ENCODE peak calls at places on chromosomes 5 and 9, in ten cellular contexts. Y is prostate gland, S is uterus, X is IMR-90, I is adrenal gland, Z is HCT116, A is Peyer's patch, B is transverse colon, K is endothelial cell of umbilical vein, V is A549. O is an unnamed sample.

GRCh38 chr5:145903113-145903512 is 30.3 kb upstream of the GRXCR2 start:
- DNase-seq in Y (no peak), S (no peak), X (no peak), I (no peak), Z (peak; percentile 21), A (no peak), B (no peak), K (no peak), V (peak; percentile 18), O (no peak)

GRCh38 chr5:134063421-134063820 is 51.1 kb upstream of the TCF7 start:
- DNase-seq in Y (no peak), S (no peak), X (no peak), I (no peak), Z (no peak), A (no peak), B (no peak), K (no peak), V (no peak), O (no peak)

GRCh38 chr9:117744856-117745389 is 40.7 kb downstream of the TLR4 start:
- DNase-seq in Y (no peak), S (no peak), X (no peak), I (no peak), Z (no peak), A (peak; percentile 52), B (no peak), K (peak; percentile 19), V (no peak), O (no peak)

GRCh38 chr9:77018058-77019009 is 1.1 kb upstream of the FOXB2 start:
- DNase-seq in Y (no peak), S (no peak), X (no peak), I (no peak), Z (no peak), A (no peak), B (no peak), K (no peak), V (no peak), O (no peak)

GRCh38 chr9:133783331-133783731 is 45.2 kb upstream of the SARDH start:
- DNase-seq in Y (no peak), S (no peak), X (no peak), I (no peak), Z (no peak), A (no peak), B (no peak), K (no peak), V (no peak), O (no peak)

GRCh38 chr9:129885670-129886106 is 50.4 kb downstream of the USP20 start:
- DNase-seq in Y (peak; percentile 90), S (peak; percentile 93), X (peak; percentile 89), I (peak; percentile 93), Z (peak; percentile 57), A (peak; percentile 92), B (peak; percentile 97), K (peak; percentile 90), V (peak; percentile 79), O (peak; percentile 88)

GRCh38 chr5:7415948-7416535 is 20.1 kb downstream of the ADCY2 start:
- DNase-seq in Y (no peak), S (no peak), X (no peak), I (no peak), Z (no peak), A (no peak), B (no peak), K (no peak), V (no peak), O (no peak)

GRCh38 chr5:111603446-111603827 is 91.1 kb upstream of the STARD4 start:
- DNase-seq in Y (no peak), S (no peak), X (peak; percentile 43), I (no peak), Z (no peak), A (no peak), B (no peak), K (peak; percentile 56), V (no peak), O (no peak)

GRCh38 chr5:57488308-57488955 is 5.8 kb upstream of the ACTBL2 start:
- DNase-seq in Y (no peak), S (peak; percentile 19), X (peak; percentile 86), I (no peak), Z (no peak), A (no peak), B (no peak), K (peak; percentile 91), V (no peak), O (peak; percentile 32)

DNA sequence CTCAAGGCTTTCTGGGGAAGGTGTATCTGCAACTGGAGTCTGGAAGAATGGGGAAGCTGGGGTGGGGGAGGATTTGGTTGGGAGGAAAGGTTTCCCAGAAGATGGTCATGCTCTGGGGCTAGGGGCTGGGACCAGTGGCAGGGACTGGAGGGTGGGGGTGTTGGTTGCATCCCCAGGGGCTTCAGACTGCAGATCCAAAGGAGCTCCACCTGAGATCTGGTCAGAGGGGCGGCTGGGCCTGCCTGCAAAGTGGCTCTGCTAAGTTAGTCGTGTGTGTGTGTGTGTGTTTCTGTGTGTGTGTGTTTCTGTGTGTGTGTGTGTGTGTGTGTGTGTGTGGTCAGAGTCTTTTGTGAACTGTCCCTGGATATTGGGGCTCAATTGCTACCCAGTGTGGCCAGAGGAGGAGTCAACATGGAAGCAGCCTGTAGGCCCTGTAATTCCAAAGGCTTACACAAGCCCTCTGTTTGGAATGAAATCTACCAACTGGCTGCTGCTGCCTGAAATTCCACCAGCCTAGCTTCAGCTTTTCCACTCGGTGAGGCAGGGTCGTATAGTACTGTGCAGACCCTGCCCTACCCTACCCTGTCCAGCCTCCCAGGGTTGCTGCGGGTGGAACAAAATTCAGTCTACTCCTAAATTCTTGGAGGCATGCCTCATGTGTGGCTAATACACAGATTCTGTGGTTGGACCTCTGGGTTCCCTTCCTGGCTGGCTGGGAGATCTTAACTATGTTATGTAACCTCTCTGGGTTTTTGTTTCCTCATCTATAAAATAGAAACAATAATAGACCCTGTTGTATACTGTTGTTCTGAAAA is 12.5 kb upstream of the SYNPO start:
- DNase-seq in Y (no peak), S (no peak), X (peak; percentile 59), I (peak; percentile 13), Z (no peak), A (no peak), B (no peak), K (no peak), V (no peak), O (peak; percentile 61)
- TF ChIP-seq POLR2A in Y (no peak), S (no peak), X (no peak), I (no peak), Z (no peak), A (no peak), B (no peak), K (no peak), V (no peak), O (no peak)

DNA sequence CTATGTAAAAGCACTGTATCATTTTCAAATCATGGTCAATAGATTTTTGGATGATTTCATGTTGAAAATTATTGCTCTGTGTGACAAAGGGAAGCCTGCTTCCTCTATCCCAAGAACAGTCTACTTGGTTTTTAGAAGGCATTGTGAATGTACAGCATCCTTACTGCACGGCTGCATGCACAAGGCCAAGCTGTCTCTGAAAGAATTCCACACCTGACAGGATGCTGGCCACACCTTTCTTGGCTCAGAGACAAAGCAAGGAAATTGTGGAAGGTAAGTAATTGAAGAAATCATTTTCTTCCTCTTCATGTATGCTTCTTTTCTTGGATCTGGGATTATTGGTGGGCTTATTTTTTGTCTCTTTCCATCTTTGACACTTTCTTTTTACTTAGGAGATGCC is 53.7 kb upstream of the VCAN start:
- DNase-seq in Y (no peak), S (no peak), X (no peak), I (no peak), Z (no peak), A (no peak), B (no peak), K (no peak), V (no peak), O (no peak)
- TF ChIP-seq POLR2A in Y (no peak), S (no peak), X (no peak), I (no peak), Z (no peak), A (no peak), B (no peak), K (no peak), V (no peak), O (no peak)

GRCh38 chr5:98769006-98769255 is 4.5 kb upstream of the RGMB start:
- DNase-seq in Y (no peak), S (no peak), X (no peak), I (no peak), Z (no peak), A (peak; percentile 76), B (peak; percentile 68), K (no peak), V (no peak), O (no peak)
- TF ChIP-seq POLR2A in Y (no peak), S (no peak), X (no peak), I (no peak), Z (no peak), A (no peak), B (no peak), K (no peak), V (no peak), O (no peak)

GRCh38 chr5:74866653-74867162 is 521 bp upstream of the FAM169A start:
- DNase-seq in Y (no peak), S (no peak), X (no peak), I (no peak), Z (no peak), A (no peak), B (no peak), K (no peak), V (peak; percentile 28), O (no peak)
- TF ChIP-seq POLR2A in Y (no peak), S (no peak), X (no peak), I (no peak), Z (no peak), A (no peak), B (no peak), K (no peak), V (no peak), O (no peak)

GRCh38 chr5:156431956-156432829 is 105.2 kb downstream of the SGCD start:
- DNase-seq in Y (no peak), S (no peak), X (no peak), I (no peak), Z (no peak), A (no peak), B (no peak), K (no peak), V (no peak), O (no peak)
- TF ChIP-seq POLR2A in Y (no peak), S (no peak), X (no peak), I (no peak), Z (no peak), A (no peak), B (no peak), K (no peak), V (no peak), O (no peak)

DNA sequence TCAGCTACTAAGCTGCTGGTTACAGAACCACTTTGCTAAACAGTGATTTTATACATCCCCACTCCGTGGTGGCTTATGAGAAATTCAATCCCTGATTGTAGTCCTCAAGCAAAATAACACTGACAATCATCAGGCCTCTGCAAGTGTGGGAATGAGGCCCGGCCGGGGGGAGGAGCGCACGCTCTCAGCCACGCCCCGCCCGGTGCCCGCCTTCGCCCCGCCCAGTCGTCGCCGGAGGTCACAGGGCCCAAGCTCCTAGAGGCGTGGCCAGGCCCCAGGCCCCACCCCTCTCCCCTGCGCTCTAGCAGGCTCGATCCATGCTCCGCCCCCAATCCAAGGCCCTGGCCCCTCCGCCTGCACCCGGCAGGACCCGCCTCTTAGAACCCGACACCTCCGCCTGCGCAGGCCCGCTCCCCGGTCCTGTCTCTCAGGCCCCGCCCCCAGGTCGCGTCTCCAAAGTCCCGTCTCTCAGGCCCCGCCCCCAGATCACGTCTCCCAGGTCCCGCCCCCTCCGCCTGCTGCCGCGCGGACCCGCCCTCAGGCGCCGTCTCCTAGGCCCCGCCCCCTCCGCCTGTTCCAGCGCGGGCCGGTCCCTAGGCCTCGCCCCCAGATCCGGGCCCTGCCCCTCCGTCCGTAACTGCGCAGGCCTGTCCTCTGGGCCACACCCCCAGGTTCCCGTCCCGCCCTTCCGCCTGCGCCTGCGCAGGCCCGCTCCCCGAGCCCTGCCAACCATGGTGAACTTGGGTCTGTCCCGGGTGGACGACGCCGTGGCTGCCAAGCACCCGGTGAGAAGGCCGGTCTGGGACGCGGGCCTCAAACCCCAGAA is at the start of gene TMEM141:
- DNase-seq in Y (peak; percentile 100), S (peak; percentile 100), X (peak; percentile 99), I (peak; percentile 100), Z (peak; percentile 98), A (peak; percentile 100), B (peak; percentile 100), K (peak; percentile 99), V (peak; percentile 90), O (peak; percentile 99)
- TF ChIP-seq POLR2A in Y (peak; percentile 94), S (peak; percentile 81), X (no peak), I (peak; percentile 59), Z (peak; percentile 46), A (no peak), B (peak; percentile 46), K (peak; percentile 89), V (peak; percentile 75), O (peak; percentile 86)